ENCODE peak calls at places on chromosomes 7 and 10, in five cellular contexts. E is SK-N-SH, K is H1, L is GM12878, F is HCT116. A is an unnamed sample.

GRCh38 chr7:42015413-42015698 is 221.7 kb downstream of the GLI3 start:
- DNase-seq in E (no peak), K (no peak), L (no peak), F (no peak), A (peak)

GRCh38 chr7:157033483-157034473 is 23.3 kb upstream of the MNX1 start:
- DNase-seq in E (no peak), K (no peak), L (no peak), F (no peak), A (no peak)

GRCh38 chr10:88342733-88343310 is 240.3 kb downstream of the RNLS start:
- DNase-seq in E (peak), K (no peak), L (no peak), F (no peak), A (no peak)

GRCh38 chr7:47277321-47277781 is 304.6 kb downstream of the TNS3 start:
- DNase-seq in E (no peak), K (no peak), L (no peak), F (no peak), A (no peak)

GRCh38 chr7:106165328-106165727 is 53.2 kb upstream of the SYPL1 start:
- DNase-seq in E (no peak), K (no peak), L (no peak), F (no peak), A (no peak)

GRCh38 chr10:121002586-121003205 is 151.5 kb downstream of the WDR11 start:
- DNase-seq in E (no peak), K (no peak), L (no peak), F (no peak), A (no peak)

GRCh38 chr10:132624847-132625839 is 87.6 kb downstream of the INPP5A start:
- DNase-seq in E (no peak), K (no peak), L (no peak), F (no peak), A (no peak)

GRCh38 chr7:1901431-1902210 is 231.5 kb downstream of the ELFN1 start:
- DNase-seq in E (no peak), K (no peak), L (no peak), F (no peak), A (no peak)

GRCh38 chr7:12942599-12942998 is 255.2 kb downstream of the ARL4A start:
- DNase-seq in E (no peak), K (no peak), L (no peak), F (no peak), A (peak)

GRCh38 chr10:98030093-98030821 is at the start of gene CRTAC1:
- DNase-seq in E (peak), K (peak), L (no peak), F (no peak), A (no peak)

GRCh38 chr10:43393606-43394360 is 15.2 kb downstream of the HNRNPF start:
- DNase-seq in E (no peak), K (no peak), L (no peak), F (no peak), A (no peak)

GRCh38 chr7:143257501-143257900 is 5.7 kb upstream of the GSTK1 start:
- DNase-seq in E (no peak), K (no peak), L (no peak), F (no peak), A (no peak)

GRCh38 chr7:131219277-131220041 is 108.2 kb upstream of the MKLN1 start:
- DNase-seq in E (no peak), K (no peak), L (no peak), F (no peak), A (no peak)

GRCh38 chr10:98276316-98276715 is 8.3 kb upstream of the LOXL4 start:
- DNase-seq in E (no peak), K (no peak), L (no peak), F (no peak), A (no peak)

GRCh38 chr10:28940158-28940888 is 263.0 kb downstream of the BAMBI start:
- DNase-seq in E (no peak), K (no peak), L (no peak), F (no peak), A (no peak)

GRCh38 chr10:80697926-80698325 is 160.2 kb downstream of the SH2D4B start:
- DNase-seq in E (no peak), K (no peak), L (no peak), F (no peak), A (no peak)

GRCh38 chr10:12925845-12926244 is 75.7 kb downstream of the CCDC3 start:
- DNase-seq in E (no peak), K (no peak), L (no peak), F (no peak), A (no peak)

GRCh38 chr10:62851449-62851848 is 35.3 kb upstream of the EGR2 start:
- DNase-seq in E (no peak), K (no peak), L (no peak), F (peak), A (no peak)

GRCh38 chr10:13890233-13890616 is 303.5 kb downstream of the PRPF18 start:
- DNase-seq in E (no peak), K (no peak), L (no peak), F (no peak), A (no peak)

GRCh38 chr10:44960482-44961230 is 1.1 kb downstream of the RASSF4 start:
- DNase-seq in E (no peak), K (no peak), L (no peak), F (no peak), A (no peak)

GRCh38 chr7:118185163-118185860 is 1.3 kb downstream of the LSM8 start:
- DNase-seq in E (no peak), K (no peak), L (no peak), F (no peak), A (no peak)

GRCh38 chr10:71123023-71123422 is 89.3 kb upstream of the UNC5B start:
- DNase-seq in E (no peak), K (no peak), L (no peak), F (no peak), A (no peak)

GRCh38 chr7:78134748-78135147 is 336.2 kb downstream of the PHTF2 start:
- DNase-seq in E (no peak), K (no peak), L (no peak), F (no peak), A (no peak)

GRCh38 chr7:73977626-73978618 is 50.1 kb upstream of the ELN start:
- DNase-seq in E (peak), K (no peak), L (no peak), F (no peak), A (no peak)

GRCh38 chr10:117320050-117320665 is 55.1 kb downstream of the PDZD8 start:
- DNase-seq in E (peak), K (no peak), L (no peak), F (no peak), A (no peak)

GRCh38 chr7:111077001-111077400 is 13.9 kb upstream of the LRRN3 start:
- DNase-seq in E (no peak), K (no peak), L (no peak), F (no peak), A (no peak)

DNA sequence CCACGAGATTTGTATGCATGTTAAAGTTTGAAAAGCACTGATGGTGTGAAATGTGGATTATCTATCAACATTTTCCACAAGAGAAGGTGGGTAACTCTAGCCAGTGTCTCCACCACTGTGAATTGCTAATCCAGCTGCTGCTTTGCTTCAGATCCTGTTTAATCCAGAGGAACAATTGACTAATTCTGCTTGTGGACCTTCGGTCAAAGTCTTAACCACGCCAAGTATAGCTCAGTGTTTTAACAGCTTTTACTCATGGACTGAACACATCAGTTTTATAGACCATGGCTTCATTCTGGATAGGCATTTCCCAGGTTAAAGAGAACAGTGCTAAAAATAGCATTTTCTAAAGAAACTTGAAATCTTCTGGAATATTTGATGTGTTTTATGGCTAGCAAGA is 23.5 kb downstream of the ADK start:
- DNase-seq in E (no peak), K (no peak), L (no peak), F (no peak), A (no peak)
- TF ChIP-seq JUND in E (no peak), K (no peak), L (no peak), F (no peak), A (no peak)

GRCh38 chr7:99860281-99861127 is 16.3 kb downstream of the OR2AE1 start:
- DNase-seq in E (no peak), K (no peak), L (no peak), F (no peak), A (peak)
- TF ChIP-seq JUND in E (no peak), K (no peak), L (no peak), F (no peak), A (no peak)

GRCh38 chr7:139541600-139542307 is 18.3 kb downstream of the CLEC2L start:
- DNase-seq in E (peak), K (no peak), L (no peak), F (no peak), A (no peak)

GRCh38 chr7:139548302-139549028 is 25.0 kb downstream of the CLEC2L start:
- DNase-seq in E (peak), K (no peak), L (no peak), F (no peak), A (no peak)

GRCh38 chr7:139542308-139543151 is 19.0 kb downstream of the CLEC2L start:
- DNase-seq in E (peak), K (no peak), L (no peak), F (no peak), A (no peak)

GRCh38 chr7:139543801-139544603 is 20.5 kb downstream of the CLEC2L start:
- DNase-seq in E (peak), K (no peak), L (no peak), F (peak), A (no peak)

GRCh38 chr7:139544645-139545044 is 21.2 kb downstream of the CLEC2L start:
- DNase-seq in E (peak), K (no peak), L (no peak), F (no peak), A (no peak)
- TF ChIP-seq JUND in E (no peak), K (no peak), L (no peak), F (no peak), A (no peak)

GRCh38 chr7:50798126-50798525 is 15.4 kb upstream of the GRB10 start:
- DNase-seq in E (no peak), K (no peak), L (no peak), F (no peak), A (no peak)
- TF ChIP-seq JUND in E (no peak), K (no peak), L (no peak), F (no peak), A (no peak)